ENCODE peak calls at places on chromosomes 4 and X, in six cellular contexts. H, L, O, Y, G and I are unnamed samples.

GRCh38 chr4:8908206-8908893 is 36.7 kb upstream of the HMX1 start:
- DNase-seq in O (no peak), Y (no peak), H (no peak), L (no peak), G (no peak), I (no peak)

GRCh38 chrX:41142130-41142529 is 56.9 kb downstream of the USP9X start:
- DNase-seq in G (no peak), L (no peak), H (no peak), O (no peak), Y (no peak), I (no peak)

GRCh38 chr4:156779774-156780173 is 191.8 kb downstream of the PDGFC start:
- DNase-seq in G (no peak), Y (no peak), L (no peak), O (no peak), H (no peak), I (peak; percentile 95)

GRCh38 chr4:41110050-41110449 is 104.3 kb downstream of the APBB2 start:
- DNase-seq in G (no peak), L (no peak), O (no peak), Y (no peak), H (no peak), I (no peak)

GRCh38 chrX:10821293-10821692 is 200.9 kb upstream of the MID1 start:
- DNase-seq in L (no peak), H (no peak), O (no peak), Y (no peak), G (no peak), I (no peak)

GRCh38 chrX:87167841-87168240 is 349.8 kb upstream of the KLHL4 start:
- DNase-seq in G (no peak), H (no peak), O (no peak), L (no peak), Y (no peak), I (no peak)

GRCh38 chr4:183758735-183759447 is 99.8 kb downstream of the TRAPPC11 start:
- DNase-seq in O (no peak), H (no peak), L (no peak), Y (no peak), G (no peak), I (no peak)

GRCh38 chrX:4118666-4119530 is 405.4 kb upstream of the PRKX start:
- DNase-seq in Y (no peak), L (no peak), O (no peak), H (no peak), G (no peak), I (no peak)

GRCh38 chrX:29617725-29618124 is 597.6 kb upstream of the MAGEB2 start:
- DNase-seq in L (no peak), Y (no peak), H (peak; percentile 1), O (no peak), G (no peak), I (no peak)

GRCh38 chr4:87530868-87531267 is 1.7 kb upstream of the SPARCL1 start:
- DNase-seq in O (no peak), H (no peak), G (peak; percentile 37), Y (no peak), L (peak; percentile 43), I (peak; percentile 25)

GRCh38 chrX:102339312-102340298 is 92.6 kb downstream of the NXF2 start:
- DNase-seq in L (no peak), O (no peak), G (no peak), Y (no peak), H (no peak), I (no peak)

GRCh38 chrX:357693-358471 is 28.8 kb downstream of the PPP2R3B start:
- DNase-seq in G (no peak), O (no peak), H (no peak), L (no peak), Y (no peak), I (peak; percentile 29)

GRCh38 chr4:52891743-52892142 is 29.6 kb downstream of the RASL11B start:
- DNase-seq in G (no peak), Y (no peak), O (no peak), H (no peak), L (no peak), I (no peak)

GRCh38 chr4:24857996-24858395 is 54.8 kb downstream of the CCDC149 start:
- DNase-seq in H (no peak), G (no peak), O (no peak), Y (no peak), L (no peak), I (peak; percentile 75)

GRCh38 chr4:166875821-166876220 is 358.5 kb downstream of the SPOCK3 start:
- DNase-seq in O (no peak), G (no peak), H (no peak), L (no peak), Y (no peak), I (no peak)

GRCh38 chrX:155592331-155592730 is 20.4 kb downstream of the TMLHE start:
- DNase-seq in H (no peak), L (no peak), O (no peak), Y (no peak), G (no peak), I (no peak)

GRCh38 chrX:153687121-153688039 is at the start of gene SLC6A8:
- DNase-seq in L (peak; percentile 53), G (peak; percentile 69), H (peak; percentile 43), Y (peak; percentile 81), O (no peak), I (peak; percentile 41)

GRCh38 chrX:102651968-102652744 is 873 bp downstream of the GPRASP1 start:
- DNase-seq in Y (peak; percentile 35), L (peak; percentile 19), O (no peak), H (no peak), G (peak; percentile 39), I (peak; percentile 28)

GRCh38 chr4:188930822-188931221 is 791.6 kb downstream of the TRIML1 start:
- DNase-seq in L (no peak), Y (no peak), O (no peak), G (no peak), H (no peak), I (peak; percentile 12)

GRCh38 chrX:27599928-27600327 is 9.8 kb downstream of the DCAF8L2 start:
- DNase-seq in O (no peak), G (no peak), H (no peak), Y (no peak), L (no peak), I (peak; percentile 36)

GRCh38 chrX:87697409-87697808 is 179.8 kb downstream of the KLHL4 start:
- DNase-seq in H (no peak), Y (no peak), O (no peak), G (no peak), L (no peak), I (no peak)

GRCh38 chr4:99853993-99854392 is 37.4 kb downstream of the DAPP1 start:
- DNase-seq in Y (peak; percentile 11), H (no peak), O (no peak), L (no peak), G (no peak), I (no peak)

GRCh38 chr4:84632092-84632491 is 49.2 kb downstream of the CDS1 start:
- DNase-seq in Y (no peak), L (no peak), H (no peak), O (peak; percentile 58), G (no peak), I (peak; percentile 71)